ENCODE peak calls at places on chromosomes 11 and 22, in five cellular contexts. One of them, this sample, is unnamed.

GRCh38 chr11:76701701-76702100 is 31.2 kb upstream of the LRRC32 start:
- DNase-seq in right atrium auricular region: no peak
- DNase-seq in hypothalamus: no peak
- DNase-seq in WERI-Rb-1: no peak
- DNase-seq in posterior cingulate gyrus: no peak
- DNase-seq in this sample: no peak

GRCh38 chr11:65166893-65167292 is 3.1 kb upstream of the SPDYC start:
- DNase-seq in WERI-Rb-1: no peak
- DNase-seq in right atrium auricular region: no peak
- DNase-seq in hypothalamus: no peak
- DNase-seq in posterior cingulate gyrus: no peak
- DNase-seq in this sample: no peak

GRCh38 chr22:20027966-20028854 is 7.3 kb downstream of the TANGO2 start:
- DNase-seq in hypothalamus: no peak
- DNase-seq in WERI-Rb-1: no peak
- DNase-seq in posterior cingulate gyrus: no peak
- DNase-seq in right atrium auricular region: no peak
- DNase-seq in this sample: no peak

GRCh38 chr22:24592846-24593809 is at the start of gene LRRC75B:
- DNase-seq in hypothalamus: peak; percentile 86
- DNase-seq in posterior cingulate gyrus: peak; percentile 71
- DNase-seq in right atrium auricular region: peak; percentile 91
- DNase-seq in WERI-Rb-1: peak; percentile 91
- DNase-seq in this sample: peak; percentile 94

GRCh38 chr11:6357222-6357621 is 33.1 kb upstream of the SMPD1 start:
- DNase-seq in right atrium auricular region: peak; percentile 88
- DNase-seq in posterior cingulate gyrus: peak; percentile 15
- DNase-seq in hypothalamus: no peak
- DNase-seq in WERI-Rb-1: no peak
- DNase-seq in this sample: no peak

GRCh38 chr11:118448294-118448693 is 12.0 kb downstream of the KMT2A start:
- DNase-seq in hypothalamus: no peak
- DNase-seq in posterior cingulate gyrus: no peak
- DNase-seq in WERI-Rb-1: no peak
- DNase-seq in right atrium auricular region: no peak
- DNase-seq in this sample: no peak

GRCh38 chr11:79088967-79089366 is 351.9 kb downstream of the TENM4 start:
- DNase-seq in hypothalamus: no peak
- DNase-seq in posterior cingulate gyrus: no peak
- DNase-seq in WERI-Rb-1: peak; percentile 37
- DNase-seq in right atrium auricular region: no peak
- DNase-seq in this sample: no peak

GRCh38 chr11:47328449-47329390 is 23.8 kb downstream of the MYBPC3 start:
- DNase-seq in posterior cingulate gyrus: no peak
- DNase-seq in WERI-Rb-1: no peak
- DNase-seq in hypothalamus: no peak
- DNase-seq in right atrium auricular region: no peak
- DNase-seq in this sample: no peak

GRCh38 chr11:128572965-128573364 is 14.4 kb downstream of the ETS1 start:
- DNase-seq in right atrium auricular region: no peak
- DNase-seq in hypothalamus: no peak
- DNase-seq in WERI-Rb-1: no peak
- DNase-seq in posterior cingulate gyrus: no peak
- DNase-seq in this sample: no peak

GRCh38 chr11:11444027-11444799 is 91.2 kb upstream of the CSNK2A3 start:
- DNase-seq in hypothalamus: no peak
- DNase-seq in posterior cingulate gyrus: no peak
- DNase-seq in right atrium auricular region: no peak
- DNase-seq in WERI-Rb-1: no peak
- DNase-seq in this sample: no peak

GRCh38 chr11:47109051-47109791 is 67.5 kb downstream of the ARFGAP2 start:
- DNase-seq in WERI-Rb-1: no peak
- DNase-seq in hypothalamus: no peak
- DNase-seq in right atrium auricular region: no peak
- DNase-seq in posterior cingulate gyrus: peak; percentile 22
- DNase-seq in this sample: no peak

GRCh38 chr11:118001494-118001971 is 15.3 kb downstream of the IL10RA start:
- DNase-seq in WERI-Rb-1: no peak
- DNase-seq in posterior cingulate gyrus: no peak
- DNase-seq in right atrium auricular region: no peak
- DNase-seq in hypothalamus: no peak
- DNase-seq in this sample: no peak

GRCh38 chr22:46714550-46714949 is 23.5 kb downstream of the CERK start:
- DNase-seq in hypothalamus: no peak
- DNase-seq in posterior cingulate gyrus: no peak
- DNase-seq in WERI-Rb-1: no peak
- DNase-seq in right atrium auricular region: no peak
- DNase-seq in this sample: no peak

GRCh38 chr11:76888989-76889388 is 28.3 kb downstream of the ACER3 start:
- DNase-seq in posterior cingulate gyrus: no peak
- DNase-seq in hypothalamus: no peak
- DNase-seq in right atrium auricular region: no peak
- DNase-seq in WERI-Rb-1: no peak
- DNase-seq in this sample: no peak

GRCh38 chr11:101723371-101723770 is 139.6 kb upstream of the TRPC6 start:
- DNase-seq in WERI-Rb-1: no peak
- DNase-seq in right atrium auricular region: no peak
- DNase-seq in posterior cingulate gyrus: no peak
- DNase-seq in hypothalamus: no peak
- DNase-seq in this sample: no peak

GRCh38 chr11:64854534-64855502 is 10.4 kb upstream of the CDC42BPG start:
- DNase-seq in right atrium auricular region: peak; percentile 96
- DNase-seq in hypothalamus: no peak
- DNase-seq in WERI-Rb-1: no peak
- DNase-seq in posterior cingulate gyrus: no peak
- DNase-seq in this sample: peak; percentile 95

GRCh38 chr11:9267680-9268079 is 2.5 kb upstream of the DENND5A start:
- DNase-seq in hypothalamus: no peak
- DNase-seq in WERI-Rb-1: no peak
- DNase-seq in right atrium auricular region: no peak
- DNase-seq in posterior cingulate gyrus: no peak
- DNase-seq in this sample: no peak

This sample was measured in esophagus muscularis mucosa.